ENCODE peak calls at places on chromosome 6, in six cellular contexts. N, R, S, T, Q and A are unnamed samples.

GRCh38 chr6:51167468-51167867 is 348.8 kb downstream of the TFAP2B start:
- DNase-seq in Q (no peak), S (no peak), R (no peak), T (no peak), N (no peak), A (no peak)

GRCh38 chr6:167750956-167751358 is 75.8 kb upstream of the AFDN start:
- DNase-seq in T (peak; percentile 78), R (no peak), Q (peak; percentile 76), N (no peak), S (peak; percentile 77), A (peak; percentile 52)

GRCh38 chr6:46015119-46015968 is at the start of gene CLIC5:
- DNase-seq in R (no peak), Q (peak; percentile 37), N (no peak), T (peak; percentile 86), S (no peak), A (peak; percentile 78)

GRCh38 chr6:54366647-54367327 is 58.5 kb downstream of the TINAG start:
- DNase-seq in S (no peak), N (no peak), T (no peak), R (peak; percentile 16), Q (peak; percentile 39), A (no peak)

GRCh38 chr6:22716721-22717120 is 147.4 kb downstream of the HDGFL1 start:
- DNase-seq in N (no peak), R (no peak), Q (no peak), T (no peak), S (no peak), A (no peak)

GRCh38 chr6:121515615-121516265 is 80.3 kb downstream of the GJA1 start:
- DNase-seq in Q (no peak), N (no peak), S (no peak), T (no peak), R (peak; percentile 45), A (no peak)

GRCh38 chr6:106223300-106223930 is 102.1 kb downstream of the ATG5 start:
- DNase-seq in S (no peak), N (peak; percentile 85), Q (peak; percentile 49), R (peak; percentile 83), T (peak; percentile 7), A (no peak)

GRCh38 chr6:20400476-20401402 is 940 bp upstream of the E2F3 start:
- DNase-seq in R (peak; percentile 55), T (peak; percentile 71), N (peak; percentile 60), S (no peak), Q (no peak), A (peak; percentile 26)

GRCh38 chr6:15500901-15501805 is 161.7 kb downstream of the DTNBP1 start:
- DNase-seq in Q (no peak), T (no peak), S (peak; percentile 56), N (no peak), R (no peak), A (no peak)

GRCh38 chr6:36141961-36142360 is 11.6 kb downstream of the MAPK13 start:
- DNase-seq in N (no peak), Q (no peak), R (no peak), T (no peak), S (no peak), A (no peak)

GRCh38 chr6:29968130-29968529 is 25.8 kb downstream of the HLA-A start:
- DNase-seq in T (no peak), S (no peak), Q (peak; percentile 47), R (peak; percentile 23), N (no peak), A (no peak)

GRCh38 chr6:145732788-145733187 is 2.5 kb downstream of the EPM2A start:
- DNase-seq in S (no peak), R (no peak), Q (no peak), T (no peak), N (no peak), A (no peak)

GRCh38 chr6:75530696-75531095 is 37.1 kb upstream of the FILIP1 start:
- DNase-seq in R (peak; percentile 16), N (no peak), Q (no peak), S (no peak), T (no peak), A (no peak)

GRCh38 chr6:99130897-99131873 is 183.4 kb upstream of the FBXL4 start:
- DNase-seq in S (no peak), T (peak; percentile 51), R (no peak), N (no peak), Q (no peak), A (no peak)
- H3K4me3 ChIP-seq in S (no peak overlapping the region), T (no peak overlapping the region), R (no peak overlapping the region), N (no peak overlapping the region), Q (no peak overlapping the region), A (no peak overlapping the region)

GRCh38 chr6:10558575-10558974 is 37.4 kb downstream of the GCNT2 start:
- DNase-seq in S (no peak), Q (no peak), R (no peak), T (no peak), N (no peak), A (peak; percentile 43)

GRCh38 chr6:10556496-10557391 is 35.6 kb downstream of the GCNT2 start:
- DNase-seq in S (no peak), Q (no peak), T (no peak), N (no peak), R (no peak), A (no peak)

GRCh38 chr6:10555625-10556309 is 34.6 kb downstream of the GCNT2 start:
- DNase-seq in R (peak; percentile 44), N (no peak), Q (no peak), T (peak; percentile 53), S (no peak), A (peak; percentile 66)

GRCh38 chr6:10559492-10560150 is 38.5 kb downstream of the GCNT2 start:
- DNase-seq in N (no peak), S (no peak), R (no peak), Q (no peak), T (no peak), A (no peak)

GRCh38 chr6:10557886-10558285 is 36.7 kb downstream of the GCNT2 start:
- DNase-seq in N (no peak), T (no peak), R (no peak), Q (no peak), S (no peak), A (no peak)
- H3K4me3 ChIP-seq in N (no peak overlapping the region), T (peak overlapping the region; percentile 52), R (no peak overlapping the region), Q (no peak overlapping the region), S (no peak overlapping the region), A (no peak overlapping the region)

GRCh38 chr6:157761926-157762325 is 61.1 kb upstream of the SNX9 start:
- DNase-seq in R (no peak), N (no peak), S (no peak), Q (no peak), T (no peak), A (no peak)

GRCh38 chr6:157761331-157761921 is 61.6 kb upstream of the SNX9 start:
- DNase-seq in T (no peak), S (no peak), Q (no peak), N (no peak), R (peak; percentile 84), A (no peak)

GRCh38 chr6:157759028-157759427 is 64.0 kb upstream of the SNX9 start:
- DNase-seq in N (no peak), R (no peak), T (no peak), S (no peak), Q (no peak), A (no peak)

GRCh38 chr6:157760137-157760536 is 62.9 kb upstream of the SNX9 start:
- DNase-seq in S (no peak), Q (no peak), R (no peak), N (no peak), T (no peak), A (no peak)

DNA sequence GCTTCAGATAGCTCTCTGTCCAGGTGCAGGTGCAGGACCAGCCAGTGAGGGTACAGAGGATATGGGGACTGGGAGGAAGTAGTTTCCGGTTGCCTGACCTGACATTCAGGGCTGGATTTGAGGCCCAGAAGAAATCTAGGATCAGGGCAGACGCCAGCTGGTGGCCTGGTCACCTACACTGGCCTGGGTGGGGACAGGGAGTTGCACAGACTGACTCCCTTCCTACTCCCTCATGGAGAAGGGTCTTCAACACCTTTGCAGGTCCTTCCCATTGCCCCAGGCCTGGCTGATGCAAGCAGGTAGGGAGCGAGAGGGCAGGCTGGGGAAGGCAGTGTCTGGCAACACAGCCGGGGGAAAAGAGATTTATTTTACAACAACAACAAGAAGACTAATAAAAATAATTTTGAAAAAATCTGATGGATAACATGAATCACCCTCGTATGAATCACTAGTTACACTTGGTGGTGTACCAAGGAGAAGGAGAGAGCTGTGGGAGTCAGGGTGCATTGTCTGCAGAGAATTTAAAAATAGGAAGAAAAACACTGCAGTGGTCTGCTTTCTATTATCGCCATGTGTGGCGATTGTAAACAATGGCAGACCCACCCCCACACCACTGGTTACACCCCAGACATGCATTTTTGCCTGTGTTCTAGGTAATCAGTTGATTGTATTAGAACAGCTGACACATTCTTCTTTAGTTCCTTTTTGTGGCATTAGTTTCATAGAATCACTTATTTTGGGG is 62.3 kb upstream of the SNX9 start:
- DNase-seq in N (no peak), Q (peak; percentile 22), R (peak; percentile 90), T (no peak), S (no peak), A (no peak)
- H3K4me3 ChIP-seq in N (no peak overlapping the region), Q (no peak overlapping the region), R (peak overlapping the region; percentile 57), T (no peak overlapping the region), S (no peak overlapping the region), A (no peak overlapping the region)

DNA sequence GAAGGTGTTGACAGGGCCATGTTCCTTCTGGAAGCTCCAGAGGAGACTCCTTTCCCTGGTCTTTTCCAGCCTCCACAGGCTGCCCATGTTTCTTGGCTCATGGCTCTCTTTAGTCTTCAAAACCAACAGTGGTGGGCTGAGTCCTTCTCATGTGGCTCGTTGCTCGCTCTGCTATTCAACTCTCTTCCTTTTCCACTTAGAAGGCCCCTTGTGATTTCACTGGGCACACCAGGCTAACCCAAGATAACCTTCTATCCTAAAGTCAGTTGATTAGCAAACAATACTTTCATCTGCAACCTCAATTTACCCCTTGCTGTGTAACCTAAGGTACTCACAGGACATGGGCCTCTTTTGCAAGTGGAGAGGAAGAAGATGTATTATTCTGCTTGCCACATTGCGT is 79.6 kb downstream of the UTRN start:
- DNase-seq in R (no peak), S (no peak), N (no peak), Q (no peak), T (no peak), A (no peak)
- H3K4me3 ChIP-seq in R (no peak overlapping the region), S (no peak overlapping the region), N (no peak overlapping the region), Q (no peak overlapping the region), T (no peak overlapping the region), A (no peak overlapping the region)

GRCh38 chr6:43172127-43173007 is 1.3 kb downstream of the SRF start:
- DNase-seq in S (peak; percentile 79), Q (peak; percentile 36), N (peak; percentile 39), R (peak; percentile 67), T (peak; percentile 80), A (peak; percentile 41)
- H3K4me3 ChIP-seq in S (peak overlapping the region; percentile 80), Q (peak overlapping the region; percentile 93), N (peak overlapping the region; percentile 90), R (peak overlapping the region; percentile 80), T (peak overlapping the region; percentile 84), A (peak overlapping the region; percentile 99)

GRCh38 chr6:159981171-159981571 is 12.3 kb downstream of the IGF2R start:
- DNase-seq in S (no peak), N (no peak), T (no peak), R (no peak), Q (no peak), A (no peak)
- H3K4me3 ChIP-seq in S (no peak overlapping the region), N (peak overlapping the region; percentile 47), T (no peak overlapping the region), R (no peak overlapping the region), Q (no peak overlapping the region), A (no peak overlapping the region)

GRCh38 chr6:42454428-42454791 is 2.7 kb upstream of the TRERF1 start:
- DNase-seq in Q (no peak), R (peak; percentile 13), T (peak; percentile 40), S (no peak), N (no peak), A (peak; percentile 39)
- H3K4me3 ChIP-seq in Q (no peak overlapping the region), R (peak overlapping the region; percentile 89), T (peak overlapping the region; percentile 96), S (peak overlapping the region; percentile 84), N (no peak overlapping the region), A (no peak overlapping the region)

GRCh38 chr6:150527100-150527499 is 72.6 kb upstream of the PLEKHG1 start:
- DNase-seq in N (no peak), R (peak; percentile 51), T (no peak), S (no peak), Q (no peak), A (no peak)
- H3K4me3 ChIP-seq in N (no peak overlapping the region), R (no peak overlapping the region), T (no peak overlapping the region), S (no peak overlapping the region), Q (no peak overlapping the region), A (no peak overlapping the region)